ENCODE peak calls at places on chromosomes 13 and 19, in five cellular contexts. P is left ventricle myocardium inferior, U is astrocyte of the spinal cord, Z is AG04450, N is AG09309. O is an unnamed sample.

GRCh38 chr19:44677019-44677809 is 5.9 kb downstream of the CEACAM19 start:
- DNase-seq in U (peak), Z (no peak), P (no peak), N (no peak), O (no peak)

GRCh38 chr19:492091-492531 is 4.2 kb upstream of the MADCAM1 start:
- DNase-seq in P (no peak), Z (no peak), U (no peak), N (no peak), O (no peak)

GRCh38 chr19:50817941-50818858 is 5.4 kb downstream of the KLK1 start:
- DNase-seq in Z (no peak), U (no peak), P (peak), N (no peak), O (no peak)

GRCh38 chr19:12668937-12669271 is 2.3 kb downstream of the WDR83 start:
- DNase-seq in Z (peak), U (peak), P (peak), N (no peak), O (peak)

GRCh38 chr19:19276386-19276785 is 3.3 kb upstream of the TM6SF2 start:
- DNase-seq in N (peak), U (peak), Z (peak), P (no peak), O (no peak)

GRCh38 chr19:29694166-29694565 is 20.9 kb downstream of the C19orf12 start:
- DNase-seq in Z (no peak), P (no peak), N (no peak), U (no peak), O (no peak)

GRCh38 chr19:34375598-34375997 is 10.6 kb downstream of the GPI start:
- DNase-seq in N (no peak), U (no peak), Z (no peak), P (no peak), O (no peak)

GRCh38 chr19:9128171-9128570 is 1.4 kb upstream of the OR7G3 start:
- DNase-seq in U (peak), Z (no peak), P (no peak), N (no peak), O (no peak)

GRCh38 chr19:50003254-50003788 is 21.9 kb downstream of the VRK3 start:
- DNase-seq in U (no peak), N (no peak), Z (no peak), P (no peak), O (no peak)

GRCh38 chr19:30307191-30307974 is 64.8 kb upstream of the ZNF536 start:
- DNase-seq in Z (no peak), N (no peak), P (no peak), U (no peak), O (no peak)

GRCh38 chr13:38899581-38899980 is 91.0 kb downstream of the STOML3 start:
- DNase-seq in Z (no peak), P (no peak), U (no peak), N (no peak), O (no peak)

GRCh38 chr19:58277197-58277596 is 1.6 kb upstream of the ZNF8 start:
- DNase-seq in Z (no peak), U (no peak), N (no peak), P (no peak), O (no peak)

DNA sequence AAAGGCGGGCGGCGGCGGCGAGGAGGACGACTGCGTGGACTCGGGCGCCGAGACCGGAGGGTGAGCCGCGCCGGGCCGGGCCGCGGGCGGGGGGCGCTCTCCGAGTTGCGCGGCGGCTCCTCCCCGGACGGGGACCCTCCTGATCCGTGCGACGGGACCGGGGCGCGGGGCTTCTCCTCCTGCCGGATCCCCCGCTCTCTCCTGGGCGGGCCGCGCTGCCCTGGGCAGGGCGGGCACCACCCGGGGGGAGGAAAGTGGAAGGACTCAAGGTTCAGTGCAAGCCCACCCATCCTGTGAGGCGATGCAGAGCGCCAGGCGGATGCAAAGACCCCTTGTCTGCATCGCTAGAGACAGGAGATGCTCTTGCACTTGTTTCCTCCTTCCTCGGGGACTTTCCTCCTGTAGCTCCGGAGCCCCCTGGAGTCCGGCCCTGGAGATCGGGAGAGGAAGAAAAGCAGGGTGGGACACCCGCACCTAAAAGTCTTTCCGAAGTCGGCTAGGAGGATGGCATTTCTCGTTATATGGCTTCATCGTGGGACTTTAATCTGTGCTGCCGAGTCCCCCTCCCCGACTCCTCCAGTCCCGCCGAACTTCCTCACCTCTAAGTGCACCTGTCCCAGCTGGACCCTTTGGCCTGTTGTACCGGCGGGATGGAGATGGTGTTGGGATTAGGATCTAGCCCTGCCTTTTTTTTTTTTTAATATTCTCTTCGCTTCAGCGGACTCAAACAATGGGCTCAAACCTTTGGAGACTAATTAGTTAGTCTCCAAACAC is 499 bp downstream of the FAM124A start:
- DNase-seq in Z (no peak), N (no peak), P (no peak), U (no peak), O (no peak)
- TF ChIP-seq CTCF in Z (no peak), N (no peak), P (no peak), U (peak), O (peak)

GRCh38 chr13:40432018-40432978 is 234.1 kb downstream of the FOXO1 start:
- DNase-seq in U (no peak), Z (no peak), P (no peak), N (no peak), O (no peak)
- H3K4me3 ChIP-seq in U (no peak), Z (no peak), P (no peak), N (no peak), O (no peak)

GRCh38 chr13:31209819-31210209 is 10.0 kb downstream of the B3GLCT start:
- DNase-seq in P (no peak), N (no peak), Z (no peak), U (no peak), O (no peak)
- TF ChIP-seq CTCF in P (no peak), N (no peak), Z (no peak), U (no peak), O (no peak)

GRCh38 chr19:17243340-17243853 is 2.3 kb downstream of the NR2F6 start:
- DNase-seq in Z (no peak), N (no peak), P (no peak), U (no peak), O (no peak)
- H3K4me3 ChIP-seq in Z (peak), N (peak), P (peak), U (peak), O (peak)

GRCh38 chr19:17080441-17080803 is 4.8 kb downstream of the MYO9B start:
- DNase-seq in U (no peak), P (no peak), N (no peak), Z (no peak), O (no peak)
- TF ChIP-seq CTCF in U (no peak), P (no peak), N (no peak), Z (no peak), O (no peak)

DNA sequence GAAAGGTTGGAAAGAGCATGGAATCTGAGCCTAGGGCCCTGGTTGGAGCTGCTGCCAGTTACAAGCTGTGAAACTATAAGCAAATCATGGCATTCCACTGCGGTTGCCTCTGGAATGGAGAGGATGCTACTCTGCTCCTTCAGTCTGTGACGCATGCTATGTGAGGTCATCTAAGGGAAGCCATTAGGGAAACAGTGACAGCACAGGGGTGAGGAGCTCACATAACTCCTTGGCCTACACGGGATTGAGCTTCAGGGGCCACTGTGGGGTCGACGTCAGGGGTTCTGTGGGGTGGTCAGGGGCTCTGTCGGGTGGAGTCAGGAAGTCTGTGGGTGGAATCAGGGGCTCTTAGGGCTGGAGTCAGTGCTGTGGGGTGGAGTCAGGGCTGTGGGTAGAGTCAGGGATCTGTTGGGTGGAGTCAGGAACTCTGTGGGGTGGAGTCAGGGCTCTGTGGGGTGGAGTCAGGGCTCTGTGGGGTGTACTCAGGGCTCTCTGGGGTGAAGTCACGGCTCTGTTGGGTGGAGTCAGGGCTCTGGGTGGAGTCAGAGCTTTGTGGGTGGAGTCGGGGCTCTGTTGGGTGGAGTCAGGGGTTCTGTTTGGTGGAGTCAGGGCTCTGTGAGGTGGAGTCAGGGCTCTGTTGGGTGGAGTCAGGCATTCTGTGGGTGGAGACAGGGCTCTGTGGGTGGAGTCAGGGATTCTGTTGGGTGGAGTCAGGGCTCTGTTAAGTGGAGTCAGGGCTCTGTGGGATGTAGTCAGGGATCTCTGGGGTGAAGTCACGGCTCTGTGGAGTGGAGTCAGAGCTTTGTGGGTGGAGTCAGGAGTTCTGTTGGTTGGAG is 35.8 kb upstream of the MEDAG start:
- DNase-seq in P (peak), Z (peak), U (peak), N (peak), O (peak)
- H3K4me3 ChIP-seq in P (no peak), Z (peak), U (no peak), N (no peak), O (no peak)

O was measured in astrocyte of the cerebellum.